ENCODE peak calls at places on chromosome 11, in seven cellular contexts. X, U, Y, O, H, J and P are unnamed samples.

GRCh38 chr11:299951-300735 is 817 bp upstream of the IFITM5 start:
- DNase-seq in H (no peak), J (no peak), X (peak), U (no peak), O (no peak), Y (no peak), P (no peak)

GRCh38 chr11:108965602-108966001 is 300.7 kb downstream of the DDX10 start:
- DNase-seq in X (no peak), U (peak), Y (no peak), H (peak), J (peak), O (no peak), P (peak)

GRCh38 chr11:12150831-12151382 is 40.5 kb downstream of the MICAL2 start:
- DNase-seq in U (peak), Y (no peak), J (no peak), O (no peak), X (no peak), H (peak), P (no peak)

GRCh38 chr11:67031791-67032561 is 9.0 kb downstream of the SYT12 start:
- DNase-seq in J (peak), U (no peak), O (no peak), H (peak), Y (no peak), X (no peak), P (peak)

GRCh38 chr11:67645521-67646457 is 4.7 kb downstream of the ACY3 start:
- DNase-seq in X (no peak), J (no peak), Y (peak), H (no peak), U (no peak), O (no peak), P (no peak)

GRCh38 chr11:65424200-65425104 is 1.9 kb downstream of the NEAT1 start:
- DNase-seq in O (peak), J (peak), U (no peak), Y (peak), H (peak), X (peak), P (peak)

GRCh38 chr11:129298990-129299389 is 76.7 kb upstream of the BARX2 start:
- DNase-seq in Y (no peak), J (peak), X (no peak), O (no peak), H (no peak), U (no peak), P (no peak)

GRCh38 chr11:94224078-94224477 is 80.3 kb upstream of the IZUMO1R start:
- DNase-seq in Y (no peak), U (no peak), X (no peak), H (no peak), J (no peak), O (no peak), P (no peak)

GRCh38 chr11:111183706-111184105 is 61.8 kb upstream of the POU2AF2 start:
- DNase-seq in O (no peak), H (no peak), U (no peak), J (no peak), X (no peak), Y (no peak), P (no peak)

GRCh38 chr11:76800466-76801200 is 17.5 kb downstream of the TSKU start:
- DNase-seq in J (no peak), U (no peak), O (no peak), H (no peak), Y (no peak), X (no peak), P (no peak)

GRCh38 chr11:36455658-36456111 is 54.4 kb downstream of the TRAF6 start:
- DNase-seq in Y (no peak), X (no peak), O (no peak), H (peak), U (peak), J (peak), P (peak)

GRCh38 chr11:33160147-33160546 is 1.1 kb downstream of the CSTF3 start:
- DNase-seq in H (peak), O (no peak), X (no peak), J (peak), Y (peak), U (no peak), P (no peak)

GRCh38 chr11:103927535-103927934 is 108.9 kb upstream of the DDI1 start:
- DNase-seq in X (no peak), J (no peak), H (peak), O (no peak), U (no peak), Y (peak), P (no peak)

GRCh38 chr11:97607301-97608000 is 1217.6 kb downstream of the JRKL start:
- DNase-seq in U (no peak), O (no peak), J (no peak), Y (no peak), H (no peak), X (no peak), P (no peak)

GRCh38 chr11:122234257-122234656 is 118.2 kb upstream of the BLID start:
- DNase-seq in J (no peak), U (no peak), H (no peak), Y (peak), O (no peak), X (no peak), P (no peak)